ENCODE peak calls at places on chromosome 20, in ten cellular contexts. N, P, X, O, D, M, A, F, T and G are unnamed samples.

GRCh38 chr20:59068534-59068933 is 25.9 kb upstream of the PRELID3B start:
- DNase-seq in N (no peak), P (no peak), X (no peak), O (no peak), D (no peak), M (no peak), A (no peak), F (no peak), T (no peak), G (no peak)

GRCh38 chr20:6698056-6698455 is 69.4 kb upstream of the BMP2 start:
- DNase-seq in N (no peak), P (peak; percentile 13), X (no peak), O (no peak), D (no peak), M (no peak), A (no peak), F (no peak), T (peak; percentile 95), G (no peak)

GRCh38 chr20:53869466-53870258 is 200.7 kb downstream of the BCAS1 start:
- DNase-seq in N (no peak), P (peak; percentile 91), X (no peak), O (peak; percentile 74), D (peak; percentile 66), M (no peak), A (peak; percentile 82), F (peak; percentile 86), T (peak; percentile 89), G (peak; percentile 80)

GRCh38 chr20:10784337-10785183 is 110.8 kb upstream of the JAG1 start:
- DNase-seq in N (no peak), P (no peak), X (no peak), O (no peak), D (no peak), M (no peak), A (no peak), F (no peak), T (peak; percentile 45), G (no peak)

GRCh38 chr20:63007472-63007721 is 633 bp upstream of the BHLHE23 start:
- DNase-seq in N (no peak), P (no peak), X (no peak), O (no peak), D (no peak), M (no peak), A (no peak), F (no peak), T (no peak), G (no peak)

GRCh38 chr20:23302801-23303200 is 47.8 kb upstream of the NXT1 start:
- DNase-seq in N (no peak), P (no peak), X (no peak), O (no peak), D (no peak), M (no peak), A (no peak), F (no peak), T (no peak), G (no peak)

GRCh38 chr20:50762435-50763201 is 31.2 kb downstream of the PARD6B start:
- DNase-seq in N (no peak), P (peak; percentile 57), X (peak; percentile 85), O (peak; percentile 76), D (peak; percentile 87), M (peak; percentile 82), A (peak; percentile 78), F (no peak), T (peak; percentile 75), G (peak; percentile 48)

GRCh38 chr20:38875170-38875993 is 50.8 kb upstream of the FAM83D start:
- DNase-seq in N (no peak), P (no peak), X (no peak), O (no peak), D (no peak), M (no peak), A (no peak), F (peak; percentile 91), T (no peak), G (no peak)

GRCh38 chr20:17761612-17762011 is 61.8 kb downstream of the BANF2 start:
- DNase-seq in N (no peak), P (peak; percentile 23), X (no peak), O (no peak), D (no peak), M (no peak), A (no peak), F (no peak), T (no peak), G (no peak)

GRCh38 chr20:36744764-36745191 is 1.1 kb downstream of the NDRG3 start:
- DNase-seq in N (no peak), P (no peak), X (no peak), O (peak; percentile 22), D (no peak), M (peak; percentile 66), A (no peak), F (no peak), T (peak; percentile 52), G (peak; percentile 22)
- H3K4me3 ChIP-seq in N (peak overlapping the region; percentile 78), P (peak overlapping the region; percentile 36), X (peak overlapping the region; percentile 89), O (peak overlapping the region; percentile 21), D (peak overlapping the region; percentile 87), M (peak overlapping the region; percentile 93), A (peak overlapping the region; percentile 75), F (peak overlapping the region; percentile 88), T (peak overlapping the region; percentile 80), G (peak overlapping the region; percentile 77)

DNA sequence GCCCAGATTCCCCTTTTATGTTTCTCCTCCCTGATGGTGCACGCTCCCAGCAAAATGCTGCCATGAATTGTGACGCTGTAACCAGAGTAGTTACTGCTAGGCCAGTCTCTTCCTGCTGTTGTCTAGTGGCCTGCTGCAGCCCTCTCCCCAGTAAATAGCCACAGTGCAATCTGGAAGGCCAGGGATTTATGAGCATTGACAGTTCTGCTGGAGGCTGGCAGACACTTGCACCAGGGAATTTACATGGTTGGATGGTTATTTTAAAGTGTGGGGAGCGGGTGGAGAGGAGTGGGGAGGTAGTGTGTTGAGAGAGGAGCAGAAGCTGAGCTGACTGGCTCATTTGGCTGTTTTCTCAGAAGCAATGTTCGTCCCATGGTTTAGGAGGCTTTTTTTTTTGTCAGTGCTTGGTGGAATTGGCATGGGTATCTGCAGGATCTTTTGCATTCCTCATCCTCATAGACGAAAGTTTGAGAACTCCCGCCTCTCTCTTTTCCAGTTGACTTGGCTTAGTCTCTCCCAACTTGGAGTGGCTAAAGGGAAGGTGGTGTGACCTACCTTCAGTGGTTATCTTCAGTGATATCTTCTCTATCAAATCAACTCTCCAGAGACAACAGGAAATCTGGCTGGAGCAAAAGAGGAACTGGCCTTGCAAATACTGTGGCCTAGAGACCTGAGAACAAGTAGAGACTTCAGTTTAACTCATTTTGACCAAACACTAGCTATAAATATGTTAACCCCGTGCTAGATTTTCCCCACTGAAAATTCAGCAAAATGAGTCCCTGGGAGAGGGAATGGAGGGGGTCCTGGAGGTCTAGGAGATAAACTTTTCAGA is 99.2 kb upstream of the VSTM2L start:
- DNase-seq in N (no peak), P (no peak), X (no peak), O (no peak), D (no peak), M (no peak), A (no peak), F (peak; percentile 55), T (no peak), G (no peak)
- H3K4me3 ChIP-seq in N (no peak overlapping the region), P (no peak overlapping the region), X (no peak overlapping the region), O (no peak overlapping the region), D (no peak overlapping the region), M (no peak overlapping the region), A (no peak overlapping the region), F (no peak overlapping the region), T (no peak overlapping the region), G (no peak overlapping the region)

GRCh38 chr20:15814360-15814759 is 758.9 kb downstream of the KIF16B start:
- DNase-seq in N (no peak), P (no peak), X (no peak), O (no peak), D (no peak), M (no peak), A (no peak), F (no peak), T (no peak), G (no peak)

GRCh38 chr20:15823718-15824117 is 749.5 kb downstream of the KIF16B start:
- DNase-seq in N (no peak), P (no peak), X (no peak), O (no peak), D (no peak), M (no peak), A (no peak), F (no peak), T (no peak), G (no peak)

GRCh38 chr20:15814903-15815302 is 758.3 kb downstream of the KIF16B start:
- DNase-seq in N (no peak), P (peak; percentile 18), X (no peak), O (no peak), D (no peak), M (no peak), A (no peak), F (no peak), T (peak; percentile 35), G (no peak)

GRCh38 chr20:15817351-15817750 is 755.9 kb downstream of the KIF16B start:
- DNase-seq in N (no peak), P (no peak), X (no peak), O (no peak), D (no peak), M (no peak), A (no peak), F (no peak), T (no peak), G (no peak)

DNA sequence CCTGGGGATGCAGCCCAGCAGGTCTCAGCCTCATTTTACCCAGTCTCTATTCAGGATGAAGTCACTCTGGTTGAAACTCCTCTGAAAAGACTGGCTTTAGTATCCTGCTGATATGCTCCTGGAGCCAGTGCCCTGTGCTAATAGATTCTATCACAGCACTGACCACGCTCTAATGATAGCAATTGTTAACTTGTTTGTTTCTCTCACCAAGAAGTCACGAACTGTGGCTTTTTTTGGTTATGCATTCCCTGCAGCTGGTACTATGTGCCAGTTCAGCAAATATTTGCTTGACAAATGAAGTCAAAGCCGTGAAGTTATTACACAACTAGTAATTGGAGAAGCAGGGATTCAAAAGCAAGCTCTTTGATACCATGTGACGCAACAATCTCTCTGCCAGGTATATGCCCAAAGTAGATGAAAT is 754.6 kb downstream of the KIF16B start:
- DNase-seq in N (no peak), P (no peak), X (no peak), O (no peak), D (no peak), M (no peak), A (no peak), F (no peak), T (peak; percentile 75), G (no peak)
- H3K4me3 ChIP-seq in N (no peak overlapping the region), P (no peak overlapping the region), X (no peak overlapping the region), O (no peak overlapping the region), D (no peak overlapping the region), M (no peak overlapping the region), A (no peak overlapping the region), F (no peak overlapping the region), T (no peak overlapping the region), G (no peak overlapping the region)

DNA sequence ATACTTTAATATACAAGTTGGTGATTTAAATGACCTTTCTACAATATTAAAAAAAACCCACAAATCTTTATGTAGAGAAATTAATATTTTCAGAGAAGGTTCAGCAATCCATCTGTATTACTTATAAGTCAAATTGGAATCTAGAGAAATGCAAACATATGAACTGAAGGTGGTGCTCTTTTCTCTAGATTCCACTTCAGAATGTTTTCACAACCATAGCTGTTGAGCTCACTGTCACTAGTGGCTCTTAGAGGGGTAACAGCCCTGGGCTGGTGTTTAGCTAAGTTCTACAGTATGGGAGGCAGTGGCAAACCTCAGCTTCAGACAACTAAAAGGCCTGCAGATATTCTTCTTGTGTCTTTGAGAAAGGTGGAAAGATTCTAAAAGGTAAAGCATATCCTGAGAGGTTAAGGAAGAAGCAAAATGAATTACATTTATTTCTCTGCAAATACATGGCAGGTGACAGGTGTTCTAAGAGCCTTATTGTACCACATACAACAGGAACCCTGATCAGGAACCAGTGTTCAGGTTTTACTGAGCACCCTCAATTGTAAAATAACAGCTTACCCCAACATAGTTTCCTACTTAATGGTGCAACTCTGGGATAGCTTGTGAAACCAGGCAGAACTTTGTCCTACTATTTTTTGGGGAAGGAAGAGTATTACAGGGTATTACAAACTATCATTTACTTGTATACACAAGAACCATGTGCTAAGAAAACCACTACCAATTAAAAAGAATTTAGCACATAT is 56.6 kb upstream of the SAMHD1 start:
- DNase-seq in N (no peak), P (peak; percentile 83), X (no peak), O (peak; percentile 56), D (no peak), M (no peak), A (peak; percentile 53), F (no peak), T (peak; percentile 42), G (peak; percentile 44)
- H3K4me3 ChIP-seq in N (no peak overlapping the region), P (no peak overlapping the region), X (no peak overlapping the region), O (no peak overlapping the region), D (no peak overlapping the region), M (no peak overlapping the region), A (no peak overlapping the region), F (no peak overlapping the region), T (no peak overlapping the region), G (no peak overlapping the region)